ENCODE peak calls at places on chromosomes 6 and 20, in six cellular contexts. D is Calu3, I is bronchial epithelial cell, P is A549, F is choroid plexus epithelial cell, X is posterior cingulate gyrus. R is an unnamed sample.

GRCh38 chr6:156009656-156010055 is 554.0 kb upstream of the NOX3 start:
- DNase-seq in D (no peak), I (no peak), P (no peak), F (no peak), X (no peak), R (no peak)

GRCh38 chr20:57809661-57810172 is 99.9 kb upstream of the PMEPA1 start:
- DNase-seq in D (no peak), I (peak; percentile 43), P (peak; percentile 31), F (no peak), X (no peak), R (peak; percentile 68)

GRCh38 chr20:15236812-15237211 is 899.4 kb upstream of the FLRT3 start:
- DNase-seq in D (peak; percentile 37), I (peak; percentile 73), P (peak; percentile 74), F (peak; percentile 67), X (no peak), R (peak; percentile 87)

GRCh38 chr6:1164600-1164999 is 147.3 kb upstream of the FOXQ1 start:
- DNase-seq in D (no peak), I (no peak), P (no peak), F (no peak), X (no peak), R (no peak)

GRCh38 chr6:46935687-46936086 is 13.9 kb upstream of the ADGRF5 start:
- DNase-seq in D (peak; percentile 76), I (no peak), P (no peak), F (peak; percentile 36), X (no peak), R (no peak)

GRCh38 chr20:48294196-48294595 is 508.9 kb upstream of the SULF2 start:
- DNase-seq in D (no peak), I (peak; percentile 27), P (no peak), F (peak; percentile 33), X (no peak), R (peak; percentile 37)

GRCh38 chr6:10146723-10147451 is 268.0 kb downstream of the TFAP2A start:
- DNase-seq in D (peak; percentile 26), I (peak; percentile 56), P (peak; percentile 20), F (peak; percentile 31), X (no peak), R (peak; percentile 49)

GRCh38 chr20:25586877-25587276 is 1.5 kb upstream of the NINL start:
- DNase-seq in D (no peak), I (no peak), P (peak; percentile 26), F (no peak), X (no peak), R (peak; percentile 23)

GRCh38 chr20:53050338-53050737 is 78.2 kb downstream of the TSHZ2 start:
- DNase-seq in D (no peak), I (peak; percentile 82), P (no peak), F (no peak), X (no peak), R (no peak)

GRCh38 chr6:84568971-84569370 is 195.4 kb downstream of the TBX18 start:
- DNase-seq in D (peak; percentile 12), I (peak; percentile 58), P (peak; percentile 48), F (peak; percentile 89), X (no peak), R (peak; percentile 34)

GRCh38 chr6:84317463-84317862 is 90.0 kb upstream of the CEP162 start:
- DNase-seq in D (no peak), I (no peak), P (no peak), F (no peak), X (no peak), R (no peak)

GRCh38 chr6:124535746-124536145 is 426.5 kb upstream of the RNF217 start:
- DNase-seq in D (peak; percentile 39), I (peak; percentile 15), P (peak; percentile 24), F (peak; percentile 92), X (no peak), R (peak; percentile 3)

GRCh38 chr20:49475292-49475691 is 7.2 kb downstream of the KCNB1 start:
- DNase-seq in D (no peak), I (no peak), P (no peak), F (no peak), X (no peak), R (no peak)

GRCh38 chr6:19753822-19754221 is 83.3 kb upstream of the ID4 start:
- DNase-seq in D (no peak), I (no peak), P (no peak), F (no peak), X (no peak), R (no peak)

R was measured in PC-3.